ENCODE peak calls at places on chromosome X, in nine cellular contexts. J, T, L, K, C, B, W, U and Q are unnamed samples.

GRCh38 chrX:48677456-48678030 is 6.1 kb upstream of the WAS start:
- DNase-seq in J (no peak), T (no peak), L (no peak), K (no peak), C (no peak), B (no peak), W (no peak), U (no peak), Q (no peak)

GRCh38 chrX:133005038-133005437 is 46.6 kb upstream of the HS6ST2 start:
- DNase-seq in J (no peak), T (peak; percentile 2), L (no peak), K (peak; percentile 0), C (no peak), B (no peak), W (no peak), U (no peak), Q (no peak)

GRCh38 chrX:81259008-81259713 is 57.3 kb downstream of the SH3BGRL start:
- DNase-seq in J (no peak), T (no peak), L (no peak), K (peak; percentile 64), C (no peak), B (no peak), W (no peak), U (no peak), Q (no peak)

GRCh38 chrX:119763175-119763574 is 4.8 kb downstream of the SOWAHD start:
- DNase-seq in J (no peak), T (no peak), L (no peak), K (peak; percentile 68), C (peak; percentile 92), B (no peak), W (no peak), U (no peak), Q (no peak)

GRCh38 chrX:57353472-57354132 is 67.1 kb downstream of the FAAH2 start:
- DNase-seq in J (no peak), T (no peak), L (no peak), K (no peak), C (no peak), B (no peak), W (no peak), U (no peak), Q (no peak)

GRCh38 chrX:47645530-47645929 is 4.8 kb downstream of the ELK1 start:
- DNase-seq in J (no peak), T (no peak), L (no peak), K (peak; percentile 16), C (no peak), B (no peak), W (no peak), U (no peak), Q (no peak)

GRCh38 chrX:132615396-132616131 is 126.7 kb upstream of the MBNL3 start:
- DNase-seq in J (peak; percentile 38), T (no peak), L (no peak), K (peak; percentile 51), C (no peak), B (no peak), W (peak; percentile 32), U (no peak), Q (no peak)

GRCh38 chrX:119459181-119459580 is 9.1 kb upstream of the SLC25A5 start:
- DNase-seq in J (no peak), T (no peak), L (no peak), K (peak; percentile 42), C (peak; percentile 70), B (no peak), W (no peak), U (no peak), Q (no peak)

GRCh38 chrX:14673764-14674163 is 144.4 kb downstream of the GLRA2 start:
- DNase-seq in J (no peak), T (no peak), L (no peak), K (peak; percentile 86), C (peak; percentile 64), B (no peak), W (no peak), U (peak; percentile 68), Q (peak; percentile 2)

GRCh38 chrX:40174594-40175415 is 77.0 kb upstream of the BCOR start:
- DNase-seq in J (peak; percentile 64), T (peak; percentile 59), L (no peak), K (peak; percentile 46), C (peak; percentile 94), B (peak; percentile 80), W (peak; percentile 41), U (no peak), Q (no peak)

GRCh38 chrX:139388234-139388633 is 142.3 kb upstream of the F9 start:
- DNase-seq in J (no peak), T (no peak), L (no peak), K (no peak), C (no peak), B (no peak), W (no peak), U (no peak), Q (no peak)

GRCh38 chrX:120769576-120770341 is 105.9 kb downstream of the CT47B1 start:
- DNase-seq in J (no peak), T (peak; percentile 46), L (no peak), K (peak; percentile 82), C (no peak), B (no peak), W (no peak), U (no peak), Q (peak; percentile 38)

GRCh38 chrX:140343226-140343873 is 161.5 kb downstream of the SOX3 start:
- DNase-seq in J (no peak), T (no peak), L (no peak), K (no peak), C (no peak), B (no peak), W (no peak), U (no peak), Q (no peak)

GRCh38 chrX:136523770-136524169 is 8.2 kb upstream of the VGLL1 start:
- DNase-seq in J (no peak), T (no peak), L (no peak), K (no peak), C (no peak), B (no peak), W (no peak), U (no peak), Q (no peak)

GRCh38 chrX:2692221-2693122 is 1.4 kb downstream of the CD99 start:
- DNase-seq in J (no peak), T (no peak), L (no peak), K (peak; percentile 60), C (peak; percentile 91), B (peak; percentile 85), W (no peak), U (no peak), Q (no peak)

GRCh38 chrX:119756926-119757635 is 1.3 kb upstream of the SOWAHD start:
- DNase-seq in J (no peak), T (no peak), L (no peak), K (no peak), C (peak; percentile 63), B (no peak), W (no peak), U (no peak), Q (no peak)

GRCh38 chrX:96372313-96373046 is 312.2 kb upstream of the DIAPH2 start:
- DNase-seq in J (no peak), T (peak; percentile 5), L (no peak), K (peak; percentile 74), C (peak; percentile 42), B (no peak), W (no peak), U (peak; percentile 1), Q (peak; percentile 24)

GRCh38 chrX:74242050-74242449 is 61.9 kb upstream of the ZCCHC13 start:
- DNase-seq in J (no peak), T (no peak), L (no peak), K (peak; percentile 62), C (peak; percentile 11), B (no peak), W (no peak), U (no peak), Q (no peak)

GRCh38 chrX:46865281-46865680 is 28.4 kb downstream of the RP2 start:
- DNase-seq in J (no peak), T (no peak), L (no peak), K (peak; percentile 57), C (no peak), B (no peak), W (no peak), U (no peak), Q (no peak)

GRCh38 chrX:151970661-151971060 is 3.8 kb downstream of the GABRE start:
- DNase-seq in J (no peak), T (no peak), L (no peak), K (peak; percentile 91), C (peak; percentile 94), B (peak; percentile 80), W (no peak), U (no peak), Q (no peak)

GRCh38 chrX:49251325-49251724 is 13.2 kb downstream of the FOXP3 start:
- DNase-seq in J (no peak), T (no peak), L (no peak), K (no peak), C (peak; percentile 76), B (no peak), W (no peak), U (no peak), Q (no peak)

GRCh38 chrX:133068461-133068860 is 28.4 kb downstream of the USP26 start:
- DNase-seq in J (no peak), T (no peak), L (no peak), K (no peak), C (no peak), B (no peak), W (no peak), U (no peak), Q (no peak)

GRCh38 chrX:51148848-51149247 is 183.8 kb upstream of the NUDT10 start:
- DNase-seq in J (no peak), T (no peak), L (no peak), K (peak; percentile 1), C (no peak), B (no peak), W (no peak), U (no peak), Q (no peak)

GRCh38 chrX:135087867-135088266 is 32.5 kb downstream of the ETDB start:
- DNase-seq in J (no peak), T (no peak), L (no peak), K (peak; percentile 27), C (peak; percentile 44), B (no peak), W (no peak), U (no peak), Q (no peak)

GRCh38 chrX:150036181-150036580 is 97.9 kb upstream of the EOLA2 start:
- DNase-seq in J (no peak), T (no peak), L (no peak), K (peak; percentile 64), C (peak; percentile 27), B (no peak), W (no peak), U (no peak), Q (no peak)